ENCODE peak calls at places on chromosomes 13 and 19, in five cellular contexts. W is NT2/D1, Y is H1, S is GM12878, B is HepG2. N is an unnamed sample.
A peak's percentile ranks its signal among the peaks of the same experiment; 100 is the strongest.

GRCh38 chr13:28140433-28141125 is 2.2 kb downstream of the PAN3 start:
- DNase-seq in B (no peak), W (no peak), S (no peak), Y (no peak), N (no peak)

GRCh38 chr19:14979498-14980255 is at the start of gene SLC1A6:
- DNase-seq in W (peak; percentile 35), B (no peak), Y (no peak), S (no peak), N (peak; percentile 26)

GRCh38 chr13:42548731-42549554 is 25.0 kb upstream of the TNFSF11 start:
- DNase-seq in Y (no peak), W (no peak), B (no peak), S (peak; percentile 98), N (no peak)

GRCh38 chr13:42152495-42152894 is 104.0 kb downstream of the DGKH start:
- DNase-seq in W (no peak), B (no peak), Y (no peak), S (no peak), N (no peak)

GRCh38 chr13:76667551-76667950 is 218.7 kb downstream of the KCTD12 start:
- DNase-seq in S (no peak), W (no peak), Y (no peak), B (no peak), N (no peak)

GRCh38 chr13:57311009-57311586 is 144.1 kb downstream of the PRR20E start:
- DNase-seq in W (no peak), B (no peak), Y (peak; percentile 10), S (no peak), N (no peak)

GRCh38 chr19:11699931-11700794 is 38.6 kb downstream of the ZNF823 start:
- DNase-seq in Y (no peak), W (no peak), S (no peak), B (peak; percentile 33), N (peak; percentile 37)

GRCh38 chr13:101639711-101640110 is 187.2 kb downstream of the ITGBL1 start:
- DNase-seq in Y (no peak), B (no peak), S (no peak), W (no peak), N (no peak)

GRCh38 chr19:34282611-34283519 is 28.5 kb downstream of the GARRE1 start:
- DNase-seq in Y (no peak), B (no peak), S (no peak), W (no peak), N (no peak)

GRCh38 chr13:78478183-78478582 is 125.2 kb downstream of the POU4F1 start:
- DNase-seq in Y (no peak), S (no peak), W (no peak), B (no peak), N (no peak)

GRCh38 chr19:53865918-53866696 is 1.6 kb upstream of the MYADM start:
- DNase-seq in B (peak; percentile 68), W (no peak), Y (no peak), S (no peak), N (no peak)

GRCh38 chr13:43085545-43085944 is 62.2 kb downstream of the DNAJC15 start:
- DNase-seq in S (no peak), W (no peak), B (no peak), Y (no peak), N (no peak)

GRCh38 chr19:16309653-16310052 is 15.0 kb upstream of the KLF2 start:
- DNase-seq in B (no peak), S (no peak), W (no peak), Y (no peak), N (no peak)

DNA sequence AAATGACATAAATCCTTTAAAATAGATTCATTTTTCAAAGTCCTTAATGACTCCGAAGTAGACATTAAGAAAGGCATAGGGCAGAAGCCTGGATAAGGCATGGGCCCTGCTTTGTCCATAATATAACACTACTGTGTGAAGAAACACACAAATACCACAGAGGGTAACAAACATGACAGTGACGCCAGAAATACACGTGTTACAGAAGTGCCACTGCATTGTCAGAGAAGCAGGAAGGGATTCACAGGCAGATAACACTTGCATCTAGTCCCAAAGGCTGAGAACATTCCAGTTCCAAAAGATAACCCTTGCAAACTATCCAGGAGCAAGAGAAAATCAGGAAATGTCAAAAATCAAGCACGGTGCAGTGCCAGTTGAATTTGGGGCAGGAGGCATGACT is 633.2 kb downstream of the LIG4 start:
- DNase-seq in S (no peak), W (no peak), Y (no peak), B (no peak), N (no peak)
- TF ChIP-seq SUZ12 in S (no peak), W (no peak), Y (no peak), B (no peak), N (no peak)

GRCh38 chr19:55173717-55174409 is 6.2 kb downstream of the SYT5 start:
- DNase-seq in W (no peak), Y (no peak), B (peak; percentile 39), S (no peak), N (peak; percentile 83)
- TF ChIP-seq SUZ12 in W (no peak), Y (no peak), B (no peak), S (no peak), N (no peak)

GRCh38 chr13:21833921-21834320 is 163.0 kb downstream of the FGF9 start:
- DNase-seq in B (no peak), S (no peak), Y (no peak), W (no peak), N (no peak)
- TF ChIP-seq SUZ12 in B (no peak), S (no peak), Y (no peak), W (no peak), N (no peak)

GRCh38 chr19:37983916-37984315 is 76.9 kb downstream of the SIPA1L3 start:
- DNase-seq in Y (no peak), S (no peak), B (no peak), W (no peak), N (no peak)
- TF ChIP-seq SUZ12 in Y (no peak), S (no peak), B (no peak), W (no peak), N (no peak)

GRCh38 chr13:49908637-49909036 is 27.5 kb downstream of the SPRYD7 start:
- DNase-seq in S (no peak), Y (no peak), W (no peak), B (no peak), N (no peak)
- TF ChIP-seq SUZ12 in S (no peak), Y (no peak), W (no peak), B (no peak), N (no peak)

GRCh38 chr13:113598481-113598880 is 13.9 kb downstream of the TFDP1 start:
- DNase-seq in W (no peak), Y (no peak), S (no peak), B (no peak), N (no peak)
- TF ChIP-seq SUZ12 in W (no peak), Y (no peak), S (no peak), B (no peak), N (no peak)

GRCh38 chr19:47013041-47013517 is 6.6 kb upstream of the NPAS1 start:
- DNase-seq in Y (peak; percentile 49), W (peak; percentile 52), S (no peak), B (peak; percentile 56), N (peak; percentile 89)
- TF ChIP-seq SUZ12 in Y (no peak), W (no peak), S (no peak), B (no peak), N (no peak)

GRCh38 chr19:51064534-51065220 is at the start of gene KLK13:
- DNase-seq in S (no peak), B (no peak), W (peak; percentile 35), Y (peak; percentile 50), N (peak; percentile 26)
- TF ChIP-seq SUZ12 in S (no peak), B (no peak), W (no peak), Y (no peak), N (no peak)

N was measured in HEK293T.